ENCODE peak calls at places on chromosomes 5 and 9, in seven cellular contexts. E is nephron progenitor cell, Y is body of pancreas, L is mesothelial cell of epicardium, U is endothelial cell, K is endothelial cell of umbilical vein, A is A549. D is an unnamed sample.

GRCh38 chr9:120443489-120443888 is 136.5 kb downstream of the CDK5RAP2 start:
- DNase-seq in U (no peak), Y (no peak), E (no peak), L (no peak), K (no peak), A (no peak), D (no peak)

GRCh38 chr5:148248894-148249293 is 10.6 kb downstream of the MARCOL start:
- DNase-seq in L (no peak), E (no peak), Y (no peak), U (no peak), A (no peak), K (no peak), D (no peak)

GRCh38 chr9:124760719-124761118 is 10.4 kb downstream of the NR6A1 start:
- DNase-seq in U (no peak), K (no peak), Y (no peak), A (no peak), L (no peak), E (no peak), D (no peak)

GRCh38 chr9:98009926-98010325 is 26.8 kb downstream of the ANP32B start:
- DNase-seq in Y (no peak), A (no peak), L (no peak), E (no peak), U (peak), K (peak), D (no peak)

GRCh38 chr9:93522736-93523135 is 53.6 kb upstream of the PHF2 start:
- DNase-seq in K (no peak), Y (no peak), A (no peak), L (no peak), U (no peak), E (no peak), D (no peak)

GRCh38 chr9:116075191-116075590 is 78.4 kb upstream of the PAPPA start:
- DNase-seq in K (no peak), U (no peak), E (no peak), Y (no peak), A (peak), L (no peak), D (no peak)

GRCh38 chr5:96648023-96648422 is 14.2 kb upstream of the CAST start:
- DNase-seq in L (no peak), E (no peak), U (no peak), Y (no peak), A (no peak), K (no peak), D (no peak)

GRCh38 chr5:67431191-67431590 is 234.6 kb upstream of the CD180 start:
- DNase-seq in U (no peak), Y (no peak), A (no peak), E (no peak), L (no peak), K (no peak), D (no peak)

GRCh38 chr9:128720841-128721486 is 3.0 kb downstream of the ZDHHC12 start:
- DNase-seq in A (no peak), K (no peak), U (no peak), E (no peak), L (no peak), Y (no peak), D (no peak)

GRCh38 chr5:5340206-5340729 is 82.2 kb upstream of the ICE1 start:
- DNase-seq in Y (peak), E (peak), U (peak), A (peak), L (no peak), K (peak), D (no peak)

GRCh38 chr5:159905496-159905895 is 10.8 kb upstream of the ADRA1B start:
- DNase-seq in A (peak), K (no peak), Y (no peak), L (no peak), U (no peak), E (no peak), D (no peak)

GRCh38 chr5:171624396-171624795 is 161.2 kb upstream of the SMIM23 start:
- DNase-seq in U (no peak), E (no peak), L (no peak), K (no peak), Y (no peak), A (no peak), D (no peak)

GRCh38 chr5:62689599-62690368 is 111.2 kb downstream of the LRRC70 start:
- DNase-seq in E (no peak), L (no peak), K (no peak), A (no peak), U (no peak), Y (no peak), D (no peak)

GRCh38 chr5:53170748-53171349 is 61.3 kb upstream of the MOCS2 start:
- DNase-seq in K (peak), Y (no peak), E (peak), A (peak), L (no peak), U (peak), D (no peak)

GRCh38 chr9:126298319-126298801 is 28.3 kb upstream of the MVB12B start:
- DNase-seq in Y (no peak), U (no peak), K (no peak), L (no peak), E (peak), A (no peak), D (no peak)

GRCh38 chr5:155091063-155091648 is 77.6 kb downstream of the KIF4B start:
- DNase-seq in Y (no peak), L (no peak), E (no peak), U (no peak), A (no peak), K (no peak), D (no peak)

GRCh38 chr5:134511796-134512660 is 13.4 kb upstream of the JADE2 start:
- DNase-seq in U (no peak), K (no peak), E (peak), Y (peak), L (no peak), A (peak), D (peak)

GRCh38 chr5:6408260-6408596 is 29.9 kb upstream of the MED10 start:
- DNase-seq in A (no peak), L (no peak), U (no peak), Y (no peak), E (no peak), K (no peak), D (no peak)

GRCh38 chr5:57618767-57619381 is 136.3 kb upstream of the ACTBL2 start:
- DNase-seq in A (no peak), E (no peak), K (no peak), Y (no peak), U (no peak), L (no peak), D (no peak)
- TF ChIP-seq CTCF in A (no peak), E (no peak), K (no peak), Y (no peak), U (no peak), L (no peak), D (no peak)

GRCh38 chr5:142770650-142771609 is 753 bp downstream of the ARHGAP26 start:
- DNase-seq in U (peak), A (peak), E (peak), L (peak), Y (peak), K (peak), D (peak)
- TF ChIP-seq CTCF in U (no peak), A (peak), E (no peak), L (no peak), Y (no peak), K (no peak), D (peak)

DNA sequence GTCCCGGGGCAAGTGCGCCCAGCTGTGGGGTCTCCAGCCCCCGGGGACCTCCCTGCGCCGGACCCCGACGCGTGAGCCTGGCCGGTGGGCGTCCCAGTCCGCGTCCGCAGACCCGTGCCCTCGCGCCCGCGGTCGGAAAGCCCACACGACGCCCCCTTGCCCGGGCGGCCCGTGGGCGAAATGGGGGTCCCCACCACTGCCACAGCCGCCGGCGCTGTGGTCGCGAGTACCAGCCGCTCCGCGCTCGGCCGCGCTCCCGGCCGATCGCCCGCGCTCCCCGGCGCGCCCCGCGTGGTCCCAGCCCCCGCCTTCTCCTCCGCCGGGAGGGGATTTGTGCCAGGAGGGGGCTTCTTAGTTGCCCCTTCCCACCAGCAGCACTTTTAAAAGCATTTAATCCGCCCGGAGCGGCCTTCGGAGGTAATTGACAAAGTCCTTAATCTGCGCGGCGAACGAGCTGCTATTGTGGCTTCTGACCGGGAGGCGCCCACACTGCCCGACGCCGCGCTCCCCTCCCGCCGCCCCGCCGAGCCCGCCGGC is 426 bp upstream of the FIBCD1 start:
- DNase-seq in K (no peak), Y (no peak), E (peak), A (no peak), U (no peak), L (no peak), D (no peak)
- TF ChIP-seq CTCF in K (peak), Y (no peak), E (no peak), A (no peak), U (peak), L (no peak), D (peak)

GRCh38 chr9:106287108-106287631 is 575.8 kb upstream of the ZNF462 start:
- DNase-seq in Y (no peak), L (no peak), A (no peak), E (peak), U (no peak), K (no peak), D (no peak)

GRCh38 chr9:106288689-106289088 is 574.3 kb upstream of the ZNF462 start:
- DNase-seq in A (no peak), E (no peak), U (no peak), L (no peak), K (no peak), Y (no peak), D (no peak)

GRCh38 chr9:106284300-106284699 is 578.7 kb upstream of the ZNF462 start:
- DNase-seq in E (no peak), L (no peak), U (peak), A (no peak), Y (no peak), K (no peak), D (no peak)

DNA sequence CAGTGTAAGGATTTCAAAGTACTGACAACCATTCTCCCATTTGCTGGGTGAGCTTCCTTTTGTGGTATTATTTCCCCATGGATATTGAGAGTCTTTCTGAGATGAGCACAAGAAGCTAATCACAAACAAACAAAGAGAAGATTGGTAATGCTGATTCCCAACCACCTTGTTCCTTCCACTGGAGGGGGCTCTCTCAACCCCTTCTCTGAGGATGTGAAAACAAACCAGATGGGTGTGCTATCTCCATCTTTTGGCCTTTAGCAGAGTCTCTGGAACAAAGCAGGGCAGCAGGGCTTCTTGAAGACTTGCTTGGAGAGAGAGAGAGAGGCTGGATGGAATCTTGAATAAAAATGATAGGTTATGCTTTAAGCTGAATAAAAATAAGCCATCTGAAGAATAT is 576.7 kb upstream of the ZNF462 start:
- DNase-seq in E (peak), A (peak), Y (no peak), L (no peak), U (peak), K (no peak), D (no peak)
- TF ChIP-seq CTCF in E (peak), A (no peak), Y (no peak), L (no peak), U (no peak), K (no peak), D (peak)